ENCODE peak calls at places on chromosomes 16 and 17, in six cellular contexts. E is fibroblast of lung; Z is activated CD8-positive, alpha-beta T cell treated with anti-CD3 and anti-CD28 coated beads, Interleukin-2, amount 10 ng/mL, durations not matched to agents 7 days and 5 days; Y is EL; S is stimulated activated naive CD8-positive, alpha-beta T cell treated with anti-CD3 and anti-CD28 coated beads, Interleukin-15, amount 100 ng/mL, for 72 hours; M is AG10803. F is an unnamed sample.

GRCh38 chr16:68417711-68418301 is 30.5 kb downstream of the SMPD3 start:
- DNase-seq in Y (no peak), S (peak; percentile 73), M (no peak), Z (peak; percentile 87), E (no peak), F (peak; percentile 62)

GRCh38 chr17:45405250-45406086 is 27.2 kb downstream of the ARHGAP27 start:
- DNase-seq in Z (no peak), E (no peak), M (no peak), S (no peak), Y (peak; percentile 45), F (no peak)

GRCh38 chr16:11190585-11191565 is 65.1 kb downstream of the SOCS1 start:
- DNase-seq in M (no peak), Z (no peak), Y (peak; percentile 20), E (no peak), S (no peak), F (no peak)

GRCh38 chr17:63402808-63403207 is 43.3 kb downstream of the CYB561 start:
- DNase-seq in M (peak; percentile 42), Z (no peak), Y (peak; percentile 21), E (peak; percentile 87), S (no peak), F (no peak)

GRCh38 chr16:3776316-3776715 is 59.0 kb upstream of the TRAP1 start:
- DNase-seq in S (no peak), Y (no peak), Z (no peak), M (no peak), E (no peak), F (no peak)

GRCh38 chr17:80611831-80612230 is 67.2 kb downstream of the RPTOR start:
- DNase-seq in S (no peak), Z (no peak), Y (no peak), M (no peak), E (no peak), F (no peak)

GRCh38 chr17:35170968-35171771 is 23.0 kb downstream of the SLC35G3 start:
- DNase-seq in M (peak; percentile 14), Y (peak; percentile 35), S (peak; percentile 38), Z (peak; percentile 36), E (peak; percentile 56), F (peak; percentile 58)

GRCh38 chr16:85136705-85137322 is 24.5 kb upstream of the CIBAR2 start:
- DNase-seq in Z (no peak), Y (peak; percentile 47), E (peak; percentile 67), S (no peak), M (no peak), F (no peak)

GRCh38 chr16:1314399-1315068 is 5.1 kb downstream of the UBE2I start:
- DNase-seq in Y (no peak), S (no peak), E (no peak), M (no peak), Z (no peak), F (no peak)

GRCh38 chr16:50384500-50385122 is 15.8 kb upstream of the BRD7 start:
- DNase-seq in Y (no peak), M (no peak), S (no peak), Z (no peak), E (no peak), F (no peak)

GRCh38 chr16:78605548-78606097 is 506.2 kb downstream of the WWOX start:
- DNase-seq in M (no peak), S (no peak), E (no peak), Z (no peak), Y (no peak), F (no peak)

GRCh38 chr17:7807206-7807605 is 26.8 kb upstream of the KDM6B start:
- DNase-seq in Y (no peak), E (no peak), M (no peak), Z (no peak), S (no peak), F (no peak)

GRCh38 chr16:78893340-78893739 is 707.2 kb downstream of the MAF start:
- DNase-seq in Y (no peak), E (no peak), Z (no peak), S (no peak), M (no peak), F (peak; percentile 45)

GRCh38 chr16:3190949-3191353 is 2.9 kb downstream of the OR1F1 start:
- DNase-seq in Z (no peak), Y (no peak), M (no peak), E (no peak), S (no peak), F (no peak)

GRCh38 chr17:28572294-28573099 is 1.2 kb upstream of the PIGS start:
- DNase-seq in M (no peak), Y (no peak), E (no peak), Z (no peak), S (no peak), F (no peak)

GRCh38 chr16:87723224-87723619 is 42.6 kb downstream of the KLHDC4 start:
- DNase-seq in Y (peak; percentile 18), Z (no peak), E (peak; percentile 88), M (peak; percentile 81), S (no peak), F (no peak)

GRCh38 chr16:86363057-86363490 is 147.3 kb upstream of the FOXF1 start:
- DNase-seq in E (peak; percentile 96), Z (no peak), S (no peak), M (peak; percentile 97), Y (peak; percentile 99), F (no peak)

GRCh38 chr16:67884-68789 is 4.3 kb downstream of the RHBDF1 start:
- DNase-seq in Z (no peak), E (peak; percentile 61), Y (peak; percentile 66), S (no peak), M (no peak), F (no peak)

GRCh38 chr17:16870253-16871245 is 101.4 kb downstream of the TNFRSF13B start:
- DNase-seq in S (no peak), E (no peak), Z (no peak), Y (no peak), M (no peak), F (no peak)

GRCh38 chr16:30335598-30336474 is 19.3 kb downstream of the CD2BP2 start:
- DNase-seq in Y (peak; percentile 55), Z (no peak), E (peak; percentile 34), S (no peak), M (peak; percentile 32), F (no peak)

GRCh38 chr16:67942510-67943255 is 1.2 kb downstream of the LCAT start:
- DNase-seq in Z (no peak), E (no peak), Y (no peak), M (no peak), S (no peak), F (no peak)

GRCh38 chr16:84042879-84043485 is 387 bp upstream of the SLC38A8 start:
- DNase-seq in M (no peak), E (no peak), Y (no peak), S (no peak), Z (no peak), F (no peak)

GRCh38 chr17:44059101-44059892 is 7.2 kb downstream of the LSM12 start:
- DNase-seq in Z (no peak), E (no peak), M (no peak), S (no peak), Y (no peak), F (no peak)

GRCh38 chr17:58207451-58207850 is 11.6 kb downstream of the MKS1 start:
- DNase-seq in E (no peak), S (no peak), M (no peak), Z (no peak), Y (no peak), F (no peak)

GRCh38 chr16:53291757-53292392 is 142.4 kb upstream of the RBL2 start:
- DNase-seq in S (no peak), E (peak; percentile 13), M (peak; percentile 13), Z (no peak), Y (peak; percentile 55), F (no peak)

F was measured in KBM-7.